ENCODE peak calls at places on chromosomes 11 and 22, in five cellular contexts. V is HCT116, G is HL-60, D is suprapubic skin, S is HepG2. Z is an unnamed sample.

GRCh38 chr11:33268945-33269567 is 11.9 kb downstream of the HIPK3 start:
- DNase-seq in V (no peak), G (no peak), D (no peak), S (no peak), Z (no peak)

GRCh38 chr22:46007003-46007847 is 30.3 kb upstream of the WNT7B start:
- DNase-seq in V (peak), G (peak), D (peak), S (no peak), Z (peak)

GRCh38 chr22:22884888-22885840 is 2.5 kb upstream of the IGLL5 start:
- DNase-seq in V (no peak), G (no peak), D (no peak), S (no peak), Z (peak)

GRCh38 chr11:69155302-69156198 is at the start of gene SMIM38:
- DNase-seq in V (no peak), G (no peak), D (no peak), S (no peak), Z (peak)

GRCh38 chr11:35515224-35515623 is 10.2 kb downstream of the PAMR1 start:
- DNase-seq in V (no peak), G (no peak), D (no peak), S (no peak), Z (no peak)

GRCh38 chr22:50247748-50248147 is 2.9 kb upstream of the TUBGCP6 start:
- DNase-seq in V (peak), G (peak), D (no peak), S (no peak), Z (no peak)

GRCh38 chr11:128766687-128767086 is 72.8 kb downstream of the FLI1 start:
- DNase-seq in V (no peak), G (no peak), D (no peak), S (no peak), Z (no peak)

GRCh38 chr11:7673724-7674434 is 579 bp upstream of the CYB5R2 start:
- DNase-seq in V (peak), G (no peak), D (peak), S (no peak), Z (no peak)

GRCh38 chr11:129960216-129961214 is 42.1 kb downstream of the PRDM10 start:
- DNase-seq in V (peak), G (no peak), D (no peak), S (peak), Z (no peak)

GRCh38 chr22:46673677-46674236 is 53.6 kb downstream of the GRAMD4 start:
- DNase-seq in V (no peak), G (no peak), D (no peak), S (no peak), Z (no peak)

GRCh38 chr11:1824221-1825038 is 10.4 kb upstream of the SYT8 start:
- DNase-seq in V (no peak), G (no peak), D (no peak), S (no peak), Z (no peak)

GRCh38 chr11:123509737-123510578 is 79.9 kb downstream of the GRAMD1B start:
- DNase-seq in V (no peak), G (no peak), D (no peak), S (no peak), Z (no peak)

GRCh38 chr11:1031121-1031899 is 5.2 kb downstream of the MUC6 start:
- DNase-seq in V (no peak), G (no peak), D (no peak), S (no peak), Z (no peak)

GRCh38 chr11:73376803-73377629 is 817 bp downstream of the RELT start:
- DNase-seq in V (peak), G (peak), D (peak), S (peak), Z (peak)

GRCh38 chr11:113896156-113896879 is 8.3 kb upstream of the HTR3B start:
- DNase-seq in V (peak), G (peak), D (no peak), S (no peak), Z (no peak)

GRCh38 chr11:61639816-61640443 is 40.3 kb upstream of the DAGLA start:
- DNase-seq in V (no peak), G (no peak), D (no peak), S (no peak), Z (no peak)

GRCh38 chr22:28894320-28894719 is 10.9 kb downstream of the ZNRF3 start:
- DNase-seq in V (no peak), G (peak), D (no peak), S (no peak), Z (peak)

GRCh38 chr11:69554849-69555248 is 73.4 kb downstream of the LINC01488 start:
- DNase-seq in V (no peak), G (no peak), D (no peak), S (peak), Z (no peak)

GRCh38 chr22:50506611-50507420 is 686 bp downstream of the LMF2 start:
- DNase-seq in V (no peak), G (no peak), D (peak), S (no peak), Z (peak)

GRCh38 chr22:26679003-26679629 is 21.7 kb downstream of the MIAT start:
- DNase-seq in V (peak), G (peak), D (peak), S (peak), Z (peak)

GRCh38 chr11:123594921-123595320 is 59.5 kb downstream of the SCN3B start:
- DNase-seq in V (no peak), G (no peak), D (no peak), S (peak), Z (no peak)

GRCh38 chr11:65086809-65087208 is 2.8 kb downstream of the ZFPL1 start:
- DNase-seq in V (no peak), G (no peak), D (no peak), S (no peak), Z (no peak)

GRCh38 chr11:114284021-114284420 is 12.2 kb upstream of the NNMT start:
- DNase-seq in V (no peak), G (no peak), D (no peak), S (no peak), Z (peak)

GRCh38 chr11:127454856-127455255 is 454.3 kb upstream of the KIRREL3 start:
- DNase-seq in V (no peak), G (no peak), D (no peak), S (no peak), Z (no peak)

GRCh38 chr11:1520987-1521349 is 34.4 kb upstream of the MOB2 start:
- DNase-seq in V (no peak), G (no peak), D (no peak), S (no peak), Z (no peak)

GRCh38 chr11:13207665-13208594 is 69.7 kb upstream of the BMAL1 start:
- DNase-seq in V (no peak), G (peak), D (no peak), S (peak), Z (no peak)

GRCh38 chr11:63945482-63946163 is 6.8 kb downstream of the NAA40 start:
- DNase-seq in V (peak), G (peak), D (no peak), S (peak), Z (no peak)

GRCh38 chr22:25199726-25200520 is at the start of gene CRYBB3:
- DNase-seq in V (no peak), G (no peak), D (no peak), S (no peak), Z (no peak)

GRCh38 chr11:61923166-61924015 is 6.0 kb upstream of the RAB3IL1 start:
- DNase-seq in V (no peak), G (no peak), D (peak), S (peak), Z (no peak)

GRCh38 chr22:37230673-37231405 is 13.2 kb downstream of the RAC2 start:
- DNase-seq in V (no peak), G (no peak), D (no peak), S (no peak), Z (peak)

GRCh38 chr22:42692239-42693054 is 28.2 kb downstream of the A4GALT start:
- DNase-seq in V (no peak), G (no peak), D (no peak), S (no peak), Z (peak)
- TF ChIP-seq CTCF in V (no peak), G (no peak), D (no peak), S (peak), Z (no peak)

GRCh38 chr11:57484141-57484710 is 23.9 kb downstream of the RTN4RL2 start:
- DNase-seq in V (no peak), G (peak), D (no peak), S (no peak), Z (peak)

GRCh38 chr11:57483570-57483934 is 23.2 kb downstream of the RTN4RL2 start:
- DNase-seq in V (no peak), G (no peak), D (no peak), S (no peak), Z (no peak)

GRCh38 chr11:57481315-57481714 is 21.0 kb downstream of the RTN4RL2 start:
- DNase-seq in V (no peak), G (no peak), D (no peak), S (no peak), Z (no peak)

GRCh38 chr11:57481915-57482781 is 21.8 kb downstream of the RTN4RL2 start:
- DNase-seq in V (no peak), G (no peak), D (no peak), S (no peak), Z (peak)

DNA sequence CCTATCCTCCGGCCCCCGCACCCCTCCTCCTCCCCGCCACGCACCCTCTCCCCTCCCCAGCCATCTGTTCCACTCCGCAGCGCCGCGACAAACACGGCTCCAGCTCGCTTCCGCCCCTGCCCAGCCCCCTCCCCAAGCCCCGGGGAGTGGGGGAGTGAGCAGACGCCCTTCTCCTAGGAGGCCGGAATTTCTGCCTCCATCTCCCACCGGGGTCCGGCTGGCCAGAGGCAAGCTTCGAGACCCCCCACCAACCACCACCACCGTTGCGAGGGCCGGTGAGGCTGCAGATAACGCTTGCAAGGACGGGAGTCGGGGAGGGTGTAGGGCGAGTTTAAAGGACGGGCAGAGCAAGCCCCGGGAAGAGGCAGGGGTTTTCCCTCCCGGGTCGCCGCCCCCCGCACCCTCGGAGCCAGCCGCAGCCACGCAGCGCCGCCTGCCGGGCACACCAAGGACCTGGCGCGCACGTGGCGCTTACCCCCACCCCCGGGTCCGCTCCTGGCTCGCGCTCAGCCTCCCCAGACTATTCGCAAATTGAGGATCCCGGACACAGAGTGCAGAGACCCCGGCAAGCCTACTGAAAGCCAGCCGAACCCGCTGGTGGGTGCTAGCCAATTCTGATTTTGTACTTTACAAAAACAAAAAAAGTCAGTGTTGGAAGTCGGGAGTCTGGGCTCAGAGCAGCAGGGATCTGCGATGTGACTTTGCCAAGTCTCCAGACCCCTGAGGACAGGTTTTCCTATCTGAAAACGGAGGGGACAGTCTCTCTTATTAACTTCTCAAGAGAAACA is 22.6 kb downstream of the RTN4RL2 start:
- DNase-seq in V (no peak), G (peak), D (no peak), S (no peak), Z (peak)
- H3K4me3 ChIP-seq in V (no peak), G (no peak), D (peak), S (no peak), Z (peak)

DNA sequence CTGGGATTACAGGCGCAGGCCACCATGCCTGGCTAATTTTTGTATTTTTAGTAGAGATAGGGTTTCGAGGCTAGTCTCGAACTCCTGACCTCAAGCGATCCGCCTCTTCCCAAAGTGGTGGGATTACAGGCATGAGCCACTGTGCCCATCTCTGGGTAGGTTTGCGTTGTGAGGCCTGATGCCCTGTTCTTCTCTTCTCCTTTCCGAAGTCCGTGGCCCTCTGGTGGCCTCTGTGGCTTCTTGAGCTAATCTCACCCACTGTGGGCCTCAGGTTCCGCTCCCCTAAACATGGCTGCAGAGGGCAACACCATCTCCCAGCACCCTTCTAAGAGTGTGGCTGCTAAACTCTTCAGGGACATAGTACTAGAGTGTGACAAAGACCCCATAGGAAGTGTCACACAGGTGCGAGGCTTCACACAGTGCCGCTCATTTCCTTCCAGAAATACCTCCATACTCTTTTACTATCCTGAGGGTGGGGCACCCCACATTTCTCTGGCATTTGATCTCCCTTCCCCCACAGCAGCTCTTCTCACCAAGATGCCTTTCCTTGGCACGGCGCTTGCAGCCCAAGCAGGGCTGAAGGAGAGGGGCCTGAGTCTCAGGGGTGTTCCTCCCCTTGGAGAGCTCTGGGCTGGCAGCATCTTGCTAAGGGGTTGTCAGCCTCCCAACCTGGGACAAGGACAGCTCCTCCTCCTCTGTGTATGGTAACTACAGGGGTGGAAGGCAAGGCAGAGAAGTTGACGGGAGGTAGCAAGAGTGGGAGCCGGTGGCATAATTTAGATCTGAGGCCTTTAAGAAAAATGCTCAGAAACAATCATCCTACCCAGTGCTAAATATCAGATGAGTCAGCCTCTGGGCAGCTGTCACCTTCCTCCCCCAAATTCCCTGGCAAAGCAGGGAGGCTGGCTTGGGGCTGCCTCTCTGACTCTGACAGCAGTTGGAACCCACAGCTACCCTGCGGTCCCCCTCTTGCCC is 6.1 kb downstream of the THY1 start:
- DNase-seq in V (no peak), G (no peak), D (no peak), S (no peak), Z (no peak)
- TF ChIP-seq POLR2AphosphoS5 in V (no peak), G (no peak), D (no peak), S (no peak), Z (no peak)

GRCh38 chr11:134015541-134015940 is 53.3 kb upstream of the JAM3 start:
- DNase-seq in V (no peak), G (no peak), D (no peak), S (no peak), Z (no peak)

GRCh38 chr11:134019500-134019899 is 49.4 kb upstream of the JAM3 start:
- DNase-seq in V (no peak), G (no peak), D (no peak), S (no peak), Z (no peak)

GRCh38 chr11:134017773-134018430 is 51.0 kb upstream of the JAM3 start:
- DNase-seq in V (no peak), G (no peak), D (no peak), S (no peak), Z (peak)

GRCh38 chr11:134013518-134013917 is 55.4 kb upstream of the JAM3 start:
- DNase-seq in V (no peak), G (no peak), D (no peak), S (no peak), Z (no peak)

DNA sequence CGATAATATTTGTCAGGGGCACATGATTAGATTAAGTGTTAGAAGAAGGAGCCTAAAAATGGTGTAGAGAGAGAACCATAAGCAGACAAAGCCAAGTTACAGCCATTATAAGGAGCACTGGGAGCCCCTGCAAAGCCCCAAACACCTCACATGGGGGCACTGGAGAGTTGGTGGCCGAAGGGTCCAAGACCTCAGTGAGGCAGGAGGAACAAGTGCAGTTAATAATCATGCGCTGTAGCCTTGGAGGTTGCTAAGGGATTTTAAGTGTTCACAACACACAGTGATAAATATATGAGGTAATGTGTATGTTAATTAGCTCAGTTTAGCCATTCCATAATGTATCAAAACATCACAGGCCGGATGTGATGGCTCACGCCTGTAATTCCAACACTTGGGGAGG is 54.4 kb upstream of the JAM3 start:
- DNase-seq in V (no peak), G (no peak), D (no peak), S (no peak), Z (no peak)
- TF ChIP-seq CTCF in V (peak), G (no peak), D (no peak), S (no peak), Z (no peak)

GRCh38 chr22:48972979-48973693 is 854.5 kb downstream of the BRD1 start:
- DNase-seq in V (no peak), G (no peak), D (no peak), S (no peak), Z (no peak)

GRCh38 chr22:48973694-48974041 is 854.0 kb downstream of the BRD1 start:
- DNase-seq in V (no peak), G (no peak), D (no peak), S (no peak), Z (no peak)

GRCh38 chr22:48968201-48968959 is 859.3 kb downstream of the BRD1 start:
- DNase-seq in V (peak), G (no peak), D (peak), S (peak), Z (peak)
- H3K4me3 ChIP-seq in V (no peak), G (no peak), D (no peak), S (no peak), Z (no peak)

GRCh38 chr22:35477911-35478582 is 62.6 kb upstream of the RASD2 start:
- DNase-seq in V (peak), G (peak), D (no peak), S (no peak), Z (no peak)
- TF ChIP-seq POLR2AphosphoS5 in V (peak), G (no peak), D (no peak), S (no peak), Z (no peak)